ENCODE peak calls at places on chromosomes 13 and 19, in four cellular contexts. Y is RWPE2, O is AG09319, J is astrocyte of the spinal cord. D is an unnamed sample.

GRCh38 chr13:50934735-50935419 is 25.3 kb downstream of the RNASEH2B start:
- DNase-seq in Y (no peak), O (no peak), J (no peak), D (no peak)

GRCh38 chr13:78630509-78630908 is 27.2 kb upstream of the POU4F1 start:
- DNase-seq in Y (no peak), O (no peak), J (no peak), D (no peak)

GRCh38 chr13:102195566-102196462 is 206.0 kb downstream of the FGF14 start:
- DNase-seq in Y (no peak), O (no peak), J (peak), D (peak)

GRCh38 chr19:9986787-9987281 is 23.5 kb downstream of the COL5A3 start:
- DNase-seq in Y (no peak), O (peak), J (peak), D (no peak)

GRCh38 chr13:98321356-98321755 is 144.3 kb upstream of the RNF113B start:
- DNase-seq in Y (no peak), O (no peak), J (no peak), D (no peak)

GRCh38 chr13:43830481-43830873 is 43.7 kb upstream of the ENOX1 start:
- DNase-seq in Y (no peak), O (peak), J (peak), D (peak)

GRCh38 chr13:106109391-106109791 is 426.1 kb downstream of the EFNB2 start:
- DNase-seq in Y (no peak), O (no peak), J (no peak), D (peak)

GRCh38 chr19:42287017-42287825 is 14.7 kb upstream of the PRR19 start:
- DNase-seq in Y (no peak), O (no peak), J (no peak), D (no peak)

GRCh38 chr19:19628499-19629134 is 597 bp upstream of the LPAR2 start:
- DNase-seq in Y (no peak), O (no peak), J (peak), D (no peak)

GRCh38 chr13:42696191-42696590 is 85.2 kb upstream of the FAM216B start:
- DNase-seq in Y (peak), O (no peak), J (peak), D (peak)

GRCh38 chr19:18519962-18520847 is 1.7 kb downstream of the ELL start:
- DNase-seq in Y (no peak), O (no peak), J (peak), D (peak)

GRCh38 chr13:92681239-92681638 is 545.4 kb upstream of the GPC6 start:
- DNase-seq in Y (no peak), O (no peak), J (no peak), D (no peak)

GRCh38 chr19:15187026-15188007 is 13.5 kb downstream of the NOTCH3 start:
- DNase-seq in Y (peak), O (no peak), J (no peak), D (peak)

GRCh38 chr19:46746281-46746965 is at the start of gene STRN4:
- DNase-seq in Y (no peak), O (no peak), J (no peak), D (peak)

GRCh38 chr19:5498817-5499535 is 43.8 kb downstream of the ZNRF4 start:
- DNase-seq in Y (no peak), O (no peak), J (no peak), D (no peak)

GRCh38 chr19:7293795-7294570 is at the start of gene INSR:
- DNase-seq in Y (no peak), O (peak), J (peak), D (peak)

GRCh38 chr13:97113231-97114001 is 108.7 kb upstream of the MBNL2 start:
- DNase-seq in Y (no peak), O (no peak), J (no peak), D (no peak)

GRCh38 chr13:21060063-21060826 is 1.1 kb downstream of the LATS2 start:
- DNase-seq in Y (no peak), O (no peak), J (peak), D (peak)

GRCh38 chr19:55255618-55256423 is 3.0 kb downstream of the PPP6R1 start:
- DNase-seq in Y (no peak), O (no peak), J (no peak), D (no peak)

GRCh38 chr13:75416327-75417005 is 65.5 kb downstream of the TBC1D4 start:
- DNase-seq in Y (no peak), O (no peak), J (no peak), D (no peak)
- TF ChIP-seq CTCF in Y (no peak), O (no peak), J (no peak), D (no peak)

DNA sequence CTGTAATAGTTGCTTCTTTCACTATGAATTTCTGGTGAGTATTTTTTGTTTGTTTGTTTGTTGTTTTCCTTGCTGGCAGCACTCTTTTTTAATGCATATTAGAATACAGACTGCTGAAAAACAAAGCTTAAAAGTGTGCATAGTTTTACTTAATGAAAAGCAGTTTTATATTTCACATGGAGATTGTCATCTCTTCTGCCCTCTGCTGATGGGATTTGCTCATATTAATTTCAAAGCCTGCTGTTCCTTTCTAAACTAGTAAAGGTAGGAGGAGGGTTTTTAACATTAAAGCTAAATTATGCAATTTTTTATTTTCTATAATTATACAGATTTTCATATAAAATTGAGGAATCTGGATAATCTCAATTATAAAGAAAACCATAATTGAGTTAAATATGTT is 692.6 kb upstream of the SLITRK1 start:
- DNase-seq in Y (no peak), O (no peak), J (peak), D (peak)
- TF ChIP-seq CTCF in Y (peak), O (peak), J (peak), D (peak)

GRCh38 chr19:376111-376470 is 31.5 kb upstream of the MIER2 start:
- DNase-seq in Y (no peak), O (no peak), J (no peak), D (no peak)

GRCh38 chr19:375395-376110 is 31.0 kb upstream of the MIER2 start:
- DNase-seq in Y (no peak), O (no peak), J (no peak), D (no peak)

GRCh38 chr19:378706-379105 is 30.2 kb downstream of the C2CD4C start:
- DNase-seq in Y (peak), O (no peak), J (no peak), D (no peak)

GRCh38 chr19:379796-380195 is 29.2 kb downstream of the C2CD4C start:
- DNase-seq in Y (no peak), O (no peak), J (no peak), D (no peak)

GRCh38 chr19:377801-378581 is 31.0 kb downstream of the C2CD4C start:
- DNase-seq in Y (no peak), O (no peak), J (no peak), D (no peak)
- TF ChIP-seq CTCF in Y (no peak), O (no peak), J (no peak), D (no peak)

GRCh38 chr19:4059493-4059880 is 7.2 kb downstream of the ZBTB7A start:
- DNase-seq in Y (no peak), O (no peak), J (no peak), D (no peak)

GRCh38 chr19:4059931-4060620 is 6.6 kb downstream of the ZBTB7A start:
- DNase-seq in Y (peak), O (no peak), J (no peak), D (peak)

GRCh38 chr19:4060621-4061177 is 6.0 kb downstream of the ZBTB7A start:
- DNase-seq in Y (no peak), O (no peak), J (no peak), D (no peak)

GRCh38 chr19:4058696-4059492 is 7.8 kb downstream of the ZBTB7A start:
- DNase-seq in Y (peak), O (no peak), J (no peak), D (no peak)

DNA sequence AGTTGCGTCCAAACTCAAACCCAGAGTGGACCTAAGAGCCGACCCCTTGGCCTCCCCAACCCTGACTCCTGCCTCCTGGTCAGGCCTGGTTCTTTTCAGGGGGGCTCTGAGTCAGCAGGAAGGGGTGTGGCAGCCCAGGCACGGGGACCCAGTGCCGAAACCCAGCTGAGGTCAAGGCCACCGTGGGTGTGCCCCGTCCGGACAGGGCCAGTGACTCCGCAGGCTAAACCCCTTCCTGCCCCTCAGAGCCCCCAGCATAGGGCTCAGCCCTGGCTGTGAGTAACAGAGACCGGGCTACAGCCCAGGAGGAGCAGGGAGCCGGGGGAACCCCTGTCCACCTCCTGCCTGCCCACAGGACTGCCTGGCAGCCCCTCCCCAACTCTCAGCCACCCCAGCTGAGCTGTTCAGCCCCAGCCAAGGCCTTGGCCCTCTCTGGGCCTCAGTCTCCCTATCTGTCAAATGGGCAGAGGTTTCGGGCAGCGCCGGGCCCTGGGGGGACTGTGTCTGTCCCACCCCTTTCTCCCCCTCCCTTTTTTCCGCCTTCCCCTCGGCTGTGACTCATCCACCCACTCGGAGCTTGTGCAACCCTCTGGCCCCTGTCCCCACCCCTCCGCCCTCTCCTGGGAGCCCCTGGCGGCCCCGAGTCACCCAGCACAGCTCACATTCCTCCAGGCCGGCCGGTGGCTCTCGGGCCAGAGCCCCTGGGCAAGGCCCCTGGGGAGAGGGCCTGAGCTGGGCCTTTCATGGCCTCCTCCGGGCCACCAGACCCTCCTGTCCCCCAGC is 8.6 kb downstream of the ZBTB7A start:
- DNase-seq in Y (peak), O (peak), J (peak), D (peak)
- TF ChIP-seq CTCF in Y (peak), O (peak), J (peak), D (peak)

GRCh38 chr19:37902668-37903067 is 3.7 kb downstream of the WDR87 start:
- DNase-seq in Y (peak), O (peak), J (peak), D (peak)
- TF ChIP-seq CTCF in Y (peak), O (peak), J (peak), D (peak)

DNA sequence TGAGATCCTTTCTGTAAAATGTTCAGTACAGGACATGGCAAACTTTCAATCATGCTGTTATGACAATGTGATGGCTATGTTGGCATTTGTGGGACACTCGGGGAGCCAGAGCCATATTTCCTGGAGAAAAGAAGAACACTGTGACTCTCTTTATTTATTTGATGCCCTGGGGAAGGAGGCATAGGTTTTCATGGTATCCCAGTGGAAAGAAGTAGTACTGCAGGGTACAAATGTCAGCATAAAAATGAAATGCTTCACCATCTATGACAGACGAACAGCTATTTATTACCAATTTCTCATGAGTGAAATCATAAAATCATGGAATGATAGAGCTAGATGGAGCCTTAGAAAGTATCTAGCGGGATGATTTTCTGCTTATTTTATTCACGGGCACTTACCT is 217.1 kb downstream of the COL4A1 start:
- DNase-seq in Y (no peak), O (no peak), J (no peak), D (no peak)
- TF ChIP-seq CTCF in Y (peak), O (no peak), J (peak), D (peak)

DNA sequence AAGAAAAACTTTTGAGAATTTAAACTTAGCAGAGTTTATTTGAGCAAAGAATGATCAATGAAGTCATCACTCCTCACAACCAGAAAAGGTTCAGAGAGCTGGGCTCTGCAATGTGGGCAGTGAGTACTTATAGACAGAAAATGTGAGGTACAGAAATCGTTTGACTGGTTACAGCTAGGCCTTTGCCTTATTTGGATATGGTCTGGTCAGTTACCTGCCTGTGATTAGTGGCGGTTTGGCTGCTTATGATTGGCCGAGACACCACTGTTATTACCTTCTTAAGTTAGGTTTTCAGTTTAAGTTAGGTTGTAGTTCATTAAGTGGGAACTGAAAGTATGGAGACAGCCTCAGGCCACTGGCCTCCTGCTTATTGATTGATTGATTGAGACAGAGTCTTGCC is 66.3 kb downstream of the DNAJC3 start:
- DNase-seq in Y (no peak), O (no peak), J (no peak), D (no peak)
- TF ChIP-seq CTCF in Y (no peak), O (no peak), J (no peak), D (no peak)

GRCh38 chr13:81012031-81012430 is 671.1 kb upstream of the SPRY2 start:
- DNase-seq in Y (no peak), O (no peak), J (no peak), D (no peak)

GRCh38 chr13:81021284-81021683 is 680.4 kb upstream of the SPRY2 start:
- DNase-seq in Y (no peak), O (no peak), J (no peak), D (no peak)

GRCh38 chr13:81020010-81020409 is 679.1 kb upstream of the SPRY2 start:
- DNase-seq in Y (no peak), O (no peak), J (no peak), D (no peak)

GRCh38 chr13:81018936-81019335 is 678.0 kb upstream of the SPRY2 start:
- DNase-seq in Y (no peak), O (no peak), J (no peak), D (no peak)

DNA sequence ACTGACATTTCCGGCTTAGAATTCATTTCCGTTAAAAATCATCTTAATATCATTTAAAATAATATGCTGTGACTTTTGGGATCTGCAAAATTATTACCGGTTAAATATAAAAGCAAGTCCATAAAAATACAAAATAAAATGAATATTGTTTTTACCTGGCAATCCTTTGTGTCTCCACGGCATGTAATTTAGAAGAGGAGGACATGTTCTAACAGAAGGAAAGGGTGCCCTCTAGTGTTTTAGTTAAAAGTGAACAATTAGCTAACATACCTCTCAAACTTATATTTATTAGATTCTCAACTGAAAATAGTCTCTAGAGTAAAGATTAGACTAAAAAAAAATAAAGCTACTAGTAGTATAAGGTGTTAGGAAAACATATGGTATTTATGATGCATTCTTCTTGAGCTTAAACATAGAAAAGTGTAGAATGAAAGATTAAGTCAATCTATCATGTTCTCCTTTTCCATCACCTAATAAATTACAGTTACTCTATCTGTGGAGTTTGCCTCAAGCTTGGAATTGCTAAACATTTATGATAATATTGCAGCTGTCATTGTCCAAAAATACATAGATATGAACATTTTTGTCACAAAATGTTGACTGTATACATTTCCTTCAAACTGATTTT is 676.7 kb upstream of the SPRY2 start:
- DNase-seq in Y (no peak), O (no peak), J (peak), D (peak)
- TF ChIP-seq CTCF in Y (peak), O (peak), J (peak), D (peak)

D was measured in cardiac fibroblast.